ENCODE peak calls at places on chromosomes 1 and 21, in seven cellular contexts. One of them, this sample, is unnamed.
A peak's percentile ranks its signal among the peaks of the same experiment; 100 is the strongest.

GRCh38 chr1:204093756-204094155 is 20.8 kb downstream of the SOX13 start:
- DNase-seq in Peyer's patch: no peak
- DNase-seq in tibial artery: no peak
- DNase-seq in GM13976: no peak
- DNase-seq in endothelial cell: no peak
- DNase-seq in nephron progenitor cell: no peak
- DNase-seq in osteocyte: no peak
- DNase-seq in this sample: no peak

GRCh38 chr1:23577056-23577985 is 18.0 kb upstream of the ID3 start:
- DNase-seq in tibial artery: peak; percentile 70
- DNase-seq in endothelial cell: no peak
- DNase-seq in Peyer's patch: peak; percentile 66
- DNase-seq in nephron progenitor cell: no peak
- DNase-seq in GM13976: peak; percentile 74
- DNase-seq in osteocyte: no peak
- DNase-seq in this sample: no peak

GRCh38 chr1:25343872-25344271 is 5.7 kb downstream of the TMEM50A start:
- DNase-seq in GM13976: no peak
- DNase-seq in tibial artery: no peak
- DNase-seq in osteocyte: no peak
- DNase-seq in endothelial cell: no peak
- DNase-seq in nephron progenitor cell: no peak
- DNase-seq in Peyer's patch: no peak
- DNase-seq in this sample: no peak

GRCh38 chr21:43303240-43304178 is 123.4 kb downstream of the SIK1 start:
- DNase-seq in Peyer's patch: no peak
- DNase-seq in GM13976: no peak
- DNase-seq in nephron progenitor cell: no peak
- DNase-seq in tibial artery: no peak
- DNase-seq in endothelial cell: no peak
- DNase-seq in osteocyte: no peak
- DNase-seq in this sample: no peak

GRCh38 chr1:160548183-160548582 is 25.1 kb upstream of the SLAMF6 start:
- DNase-seq in osteocyte: no peak
- DNase-seq in tibial artery: no peak
- DNase-seq in GM13976: peak; percentile 69
- DNase-seq in Peyer's patch: no peak
- DNase-seq in endothelial cell: no peak
- DNase-seq in nephron progenitor cell: no peak
- DNase-seq in this sample: no peak

GRCh38 chr1:156106624-156107488 is 7.7 kb upstream of the LMNA start:
- DNase-seq in osteocyte: no peak
- DNase-seq in GM13976: no peak
- DNase-seq in endothelial cell: no peak
- DNase-seq in Peyer's patch: no peak
- DNase-seq in tibial artery: no peak
- DNase-seq in nephron progenitor cell: no peak
- DNase-seq in this sample: no peak

GRCh38 chr1:203867816-203868215 is 6.4 kb downstream of the SNRPE start:
- DNase-seq in osteocyte: no peak
- DNase-seq in endothelial cell: no peak
- DNase-seq in Peyer's patch: no peak
- DNase-seq in GM13976: no peak
- DNase-seq in nephron progenitor cell: no peak
- DNase-seq in tibial artery: no peak
- DNase-seq in this sample: no peak

GRCh38 chr1:192658255-192658654 is 22.3 kb downstream of the RGS13 start:
- DNase-seq in GM13976: no peak
- DNase-seq in tibial artery: no peak
- DNase-seq in endothelial cell: no peak
- DNase-seq in osteocyte: no peak
- DNase-seq in nephron progenitor cell: no peak
- DNase-seq in Peyer's patch: no peak
- DNase-seq in this sample: no peak

GRCh38 chr1:94646151-94646643 is 104.6 kb upstream of the F3 start:
- DNase-seq in Peyer's patch: no peak
- DNase-seq in nephron progenitor cell: no peak
- DNase-seq in GM13976: no peak
- DNase-seq in osteocyte: no peak
- DNase-seq in endothelial cell: no peak
- DNase-seq in tibial artery: no peak
- DNase-seq in this sample: no peak

GRCh38 chr1:99407018-99407417 is 142.7 kb downstream of the PLPPR4 start:
- DNase-seq in osteocyte: no peak
- DNase-seq in GM13976: no peak
- DNase-seq in tibial artery: no peak
- DNase-seq in endothelial cell: no peak
- DNase-seq in Peyer's patch: no peak
- DNase-seq in nephron progenitor cell: no peak
- DNase-seq in this sample: no peak
- TF ChIP-seq CTCF in osteocyte: no peak
- TF ChIP-seq CTCF in GM13976: no peak
- TF ChIP-seq CTCF in tibial artery: no peak
- TF ChIP-seq CTCF in endothelial cell: no peak
- TF ChIP-seq CTCF in Peyer's patch: no peak
- TF ChIP-seq CTCF in nephron progenitor cell: no peak
- TF ChIP-seq CTCF in this sample: no peak

GRCh38 chr1:180507826-180508724 is 5.7 kb upstream of the ACBD6 start:
- DNase-seq in endothelial cell: no peak
- DNase-seq in nephron progenitor cell: no peak
- DNase-seq in Peyer's patch: no peak
- DNase-seq in GM13976: peak; percentile 17
- DNase-seq in osteocyte: no peak
- DNase-seq in tibial artery: no peak
- DNase-seq in this sample: no peak
- TF ChIP-seq CTCF in endothelial cell: no peak
- TF ChIP-seq CTCF in nephron progenitor cell: no peak
- TF ChIP-seq CTCF in Peyer's patch: no peak
- TF ChIP-seq CTCF in GM13976: peak; percentile 11
- TF ChIP-seq CTCF in osteocyte: no peak
- TF ChIP-seq CTCF in tibial artery: no peak
- TF ChIP-seq CTCF in this sample: no peak

DNA sequence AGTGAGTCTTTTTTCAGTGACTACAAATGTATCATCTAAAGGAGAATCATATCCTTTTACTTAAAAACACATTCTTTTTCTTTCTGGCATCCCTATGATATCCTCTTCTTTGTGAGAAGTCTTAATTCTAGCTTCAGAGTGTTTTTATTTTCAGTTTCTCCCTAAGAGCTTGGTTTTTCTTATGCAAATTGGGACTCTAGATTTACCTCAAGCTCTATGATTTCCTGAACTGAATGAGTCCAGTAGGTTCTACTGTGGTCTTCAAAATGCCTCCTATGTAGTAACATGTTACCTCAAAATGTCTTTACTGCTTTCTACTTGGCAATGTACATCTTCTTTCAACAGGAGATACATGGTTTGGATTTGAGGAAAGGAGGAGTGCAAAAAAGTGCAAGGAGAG is 148.2 kb upstream of the C21orf91 start:
- DNase-seq in Peyer's patch: no peak
- DNase-seq in osteocyte: no peak
- DNase-seq in tibial artery: no peak
- DNase-seq in nephron progenitor cell: no peak
- DNase-seq in endothelial cell: no peak
- DNase-seq in GM13976: no peak
- DNase-seq in this sample: no peak
- TF ChIP-seq CTCF in Peyer's patch: no peak
- TF ChIP-seq CTCF in osteocyte: no peak
- TF ChIP-seq CTCF in tibial artery: no peak
- TF ChIP-seq CTCF in nephron progenitor cell: no peak
- TF ChIP-seq CTCF in endothelial cell: no peak
- TF ChIP-seq CTCF in GM13976: no peak
- TF ChIP-seq CTCF in this sample: no peak

GRCh38 chr1:235093013-235093618 is 35.5 kb downstream of the TOMM20 start:
- DNase-seq in nephron progenitor cell: peak; percentile 52
- DNase-seq in endothelial cell: peak; percentile 47
- DNase-seq in osteocyte: no peak
- DNase-seq in tibial artery: peak; percentile 28
- DNase-seq in GM13976: peak; percentile 49
- DNase-seq in Peyer's patch: no peak
- DNase-seq in this sample: no peak
- TF ChIP-seq CTCF in nephron progenitor cell: no peak
- TF ChIP-seq CTCF in endothelial cell: no peak
- TF ChIP-seq CTCF in osteocyte: peak; percentile 45
- TF ChIP-seq CTCF in tibial artery: no peak
- TF ChIP-seq CTCF in GM13976: peak; percentile 48
- TF ChIP-seq CTCF in Peyer's patch: no peak
- TF ChIP-seq CTCF in this sample: no peak

GRCh38 chr1:236168716-236169429 is 26.5 kb downstream of the GPR137B start:
- DNase-seq in osteocyte: no peak
- DNase-seq in GM13976: no peak
- DNase-seq in tibial artery: peak; percentile 63
- DNase-seq in Peyer's patch: no peak
- DNase-seq in endothelial cell: no peak
- DNase-seq in nephron progenitor cell: no peak
- DNase-seq in this sample: no peak
- TF ChIP-seq CTCF in osteocyte: no peak
- TF ChIP-seq CTCF in GM13976: no peak
- TF ChIP-seq CTCF in tibial artery: no peak
- TF ChIP-seq CTCF in Peyer's patch: no peak
- TF ChIP-seq CTCF in endothelial cell: no peak
- TF ChIP-seq CTCF in nephron progenitor cell: no peak
- TF ChIP-seq CTCF in this sample: no peak

GRCh38 chr1:11309385-11309784 is 36.4 kb downstream of the UBIAD1 start:
- DNase-seq in endothelial cell: no peak
- DNase-seq in Peyer's patch: no peak
- DNase-seq in osteocyte: no peak
- DNase-seq in nephron progenitor cell: no peak
- DNase-seq in GM13976: no peak
- DNase-seq in tibial artery: no peak
- DNase-seq in this sample: no peak

GRCh38 chr1:11302366-11302765 is 29.4 kb downstream of the UBIAD1 start:
- DNase-seq in GM13976: no peak
- DNase-seq in Peyer's patch: no peak
- DNase-seq in nephron progenitor cell: no peak
- DNase-seq in tibial artery: no peak
- DNase-seq in osteocyte: no peak
- DNase-seq in endothelial cell: no peak
- DNase-seq in this sample: no peak

GRCh38 chr1:11311816-11312755 is 39.1 kb downstream of the UBIAD1 start:
- DNase-seq in endothelial cell: no peak
- DNase-seq in Peyer's patch: no peak
- DNase-seq in osteocyte: no peak
- DNase-seq in nephron progenitor cell: no peak
- DNase-seq in tibial artery: no peak
- DNase-seq in GM13976: no peak
- DNase-seq in this sample: no peak

DNA sequence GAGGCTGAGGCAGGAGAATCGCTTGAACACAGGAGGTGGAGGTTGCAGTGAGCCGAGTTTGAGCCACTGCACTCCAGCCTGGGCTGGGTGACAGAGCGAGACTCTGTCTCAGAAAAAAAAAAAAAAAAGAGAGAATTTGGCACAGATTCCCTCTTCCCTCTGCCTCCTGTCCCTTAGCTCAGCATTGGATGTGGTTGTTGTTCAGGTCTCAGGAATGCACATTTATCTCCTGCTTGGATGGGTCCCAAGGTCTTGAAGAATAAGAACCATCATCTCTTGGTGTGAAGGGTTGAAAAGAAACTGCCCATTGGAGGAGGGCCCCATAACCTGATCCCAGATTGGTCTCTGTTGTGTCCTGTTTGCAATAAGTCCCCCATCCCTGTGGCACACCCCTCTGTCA is 34.8 kb downstream of the UBIAD1 start:
- DNase-seq in tibial artery: no peak
- DNase-seq in osteocyte: no peak
- DNase-seq in GM13976: no peak
- DNase-seq in nephron progenitor cell: no peak
- DNase-seq in Peyer's patch: no peak
- DNase-seq in endothelial cell: no peak
- DNase-seq in this sample: no peak
- TF ChIP-seq CTCF in tibial artery: no peak
- TF ChIP-seq CTCF in osteocyte: no peak
- TF ChIP-seq CTCF in GM13976: no peak
- TF ChIP-seq CTCF in nephron progenitor cell: no peak
- TF ChIP-seq CTCF in Peyer's patch: no peak
- TF ChIP-seq CTCF in endothelial cell: no peak
- TF ChIP-seq CTCF in this sample: no peak